ENCODE peak calls at places on chromosomes 7 and 10, in five cellular contexts. U is hepatocyte, D is OCI-LY7, B is neural progenitor cell, I is thoracic aorta. N is an unnamed sample.
A peak's percentile ranks its signal among the peaks of the same experiment; 100 is the strongest.

GRCh38 chr7:137005873-137006272 is 137.4 kb downstream of the CHRM2 start:
- DNase-seq in U (no peak), D (no peak), B (no peak), I (no peak), N (no peak)

GRCh38 chr7:45599851-45600706 is 25.9 kb downstream of the ADCY1 start:
- DNase-seq in U (no peak), D (no peak), B (no peak), I (no peak), N (no peak)

GRCh38 chr7:29988391-29989256 is 977 bp downstream of the SCRN1 start:
- DNase-seq in U (peak; percentile 70), D (peak; percentile 84), B (peak; percentile 60), I (no peak), N (peak; percentile 46)

GRCh38 chr7:28316489-28316888 is 95.8 kb upstream of the CREB5 start:
- DNase-seq in U (no peak), D (no peak), B (no peak), I (no peak), N (no peak)

GRCh38 chr10:77105756-77106155 is 531.9 kb downstream of the KCNMA1 start:
- DNase-seq in U (no peak), D (no peak), B (no peak), I (no peak), N (no peak)

GRCh38 chr10:95350830-95351228 is 60.0 kb upstream of the PDLIM1 start:
- DNase-seq in U (no peak), D (no peak), B (no peak), I (no peak), N (no peak)

GRCh38 chr10:110704906-110705476 is 60.9 kb downstream of the RBM20 start:
- DNase-seq in U (no peak), D (no peak), B (no peak), I (no peak), N (no peak)

GRCh38 chr10:15200626-15201025 is 32.1 kb upstream of the NMT2 start:
- DNase-seq in U (peak; percentile 34), D (no peak), B (no peak), I (no peak), N (no peak)

GRCh38 chr7:103866919-103867318 is 122.5 kb downstream of the RELN start:
- DNase-seq in U (no peak), D (no peak), B (no peak), I (no peak), N (no peak)

GRCh38 chr10:126387041-126387908 is 1.0 kb downstream of the ADAM12 start:
- DNase-seq in U (peak; percentile 79), D (no peak), B (peak; percentile 80), I (no peak), N (peak; percentile 70)

GRCh38 chr7:3884543-3884942 is 583.5 kb downstream of the SDK1 start:
- DNase-seq in U (no peak), D (no peak), B (no peak), I (no peak), N (no peak)

GRCh38 chr7:135977742-135978066 is 545 bp upstream of the MTPN start:
- DNase-seq in U (no peak), D (no peak), B (no peak), I (no peak), N (no peak)

GRCh38 chr7:28623863-28624262 is 211.5 kb downstream of the CREB5 start:
- DNase-seq in U (no peak), D (peak; percentile 51), B (no peak), I (no peak), N (no peak)

GRCh38 chr10:58973235-58973595 is 203.2 kb upstream of the PHYHIPL start:
- DNase-seq in U (no peak), D (no peak), B (no peak), I (no peak), N (no peak)

GRCh38 chr7:75650062-75650461 is 88.7 kb downstream of the HIP1 start:
- DNase-seq in U (no peak), D (no peak), B (peak; percentile 64), I (no peak), N (no peak)

GRCh38 chr10:8401531-8401930 is 347.0 kb downstream of the GATA3 start:
- DNase-seq in U (no peak), D (no peak), B (no peak), I (no peak), N (no peak)

GRCh38 chr7:33108591-33108930 is 643 bp downstream of the RP9 start:
- DNase-seq in U (peak; percentile 15), D (peak; percentile 41), B (peak; percentile 37), I (no peak), N (peak; percentile 13)

GRCh38 chr7:101934618-101935017 is 117.2 kb downstream of the CUX1 start:
- DNase-seq in U (no peak), D (no peak), B (no peak), I (no peak), N (peak; percentile 35)

GRCh38 chr10:22534849-22535604 is 179.4 kb downstream of the PIP4K2A start:
- DNase-seq in U (no peak), D (no peak), B (no peak), I (no peak), N (no peak)

DNA sequence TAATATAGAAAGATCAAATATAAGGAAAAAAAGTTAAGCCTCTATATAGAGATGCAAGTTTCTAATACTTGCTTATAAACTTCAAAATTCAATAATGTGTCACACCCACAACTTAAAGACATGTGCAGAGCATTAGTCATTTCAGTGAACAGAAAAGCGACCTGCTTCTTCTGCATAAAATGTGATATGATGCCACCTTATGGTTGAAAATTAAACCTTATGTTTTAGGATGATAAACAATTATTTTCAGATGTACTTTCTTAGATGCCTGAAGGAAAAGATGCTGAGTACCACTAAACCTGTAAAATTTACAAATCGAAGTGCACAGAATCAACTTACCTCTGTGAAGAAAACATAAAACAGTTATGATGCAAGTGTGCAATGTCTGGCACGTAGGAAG is 96.0 kb downstream of the MTERF1 start:
- DNase-seq in U (peak; percentile 58), D (peak; percentile 10), B (no peak), I (no peak), N (no peak)
- TF ChIP-seq CTCF in U (peak; percentile 66), D (peak; percentile 62), B (peak; percentile 21), I (no peak), N (peak; percentile 44)

GRCh38 chr10:50477287-50477686 is 146.5 kb downstream of the SGMS1 start:
- DNase-seq in U (no peak), D (no peak), B (no peak), I (no peak), N (no peak)
- H3K27ac ChIP-seq in U (no peak overlapping the region), D (no peak overlapping the region), B (no peak overlapping the region), I (no peak overlapping the region), N (no peak overlapping the region)

GRCh38 chr7:133775201-133775600 is 351.9 kb upstream of the LRGUK start:
- DNase-seq in U (no peak), D (no peak), B (no peak), I (no peak), N (no peak)
- H3K4me1 ChIP-seq in U (peaks cover 14% of the 10 kb centered on the region), D (no peaks in the 10 kb centered on the region), B (peaks cover 3% of the 10 kb centered on the region), I (no peaks in the 10 kb centered on the region), N (no peaks in the 10 kb centered on the region)

GRCh38 chr10:124028700-124029487 is 64.5 kb downstream of the CHST15 start:
- DNase-seq in U (no peak), D (no peak), B (no peak), I (no peak), N (no peak)

GRCh38 chr10:124025152-124025551 is 68.2 kb downstream of the CHST15 start:
- DNase-seq in U (no peak), D (peak; percentile 51), B (no peak), I (no peak), N (no peak)

GRCh38 chr10:124026337-124026939 is 67.0 kb downstream of the CHST15 start:
- DNase-seq in U (no peak), D (no peak), B (peak; percentile 32), I (no peak), N (no peak)

GRCh38 chr10:124027306-124028050 is 65.9 kb downstream of the CHST15 start:
- DNase-seq in U (no peak), D (no peak), B (no peak), I (no peak), N (no peak)

GRCh38 chr10:124025638-124026336 is 67.6 kb downstream of the CHST15 start:
- DNase-seq in U (peak; percentile 43), D (peak; percentile 75), B (peak; percentile 62), I (no peak), N (no peak)
- TF ChIP-seq CTCF in U (peak; percentile 36), D (peak; percentile 74), B (peak; percentile 56), I (peak; percentile 61), N (peak; percentile 13)

DNA sequence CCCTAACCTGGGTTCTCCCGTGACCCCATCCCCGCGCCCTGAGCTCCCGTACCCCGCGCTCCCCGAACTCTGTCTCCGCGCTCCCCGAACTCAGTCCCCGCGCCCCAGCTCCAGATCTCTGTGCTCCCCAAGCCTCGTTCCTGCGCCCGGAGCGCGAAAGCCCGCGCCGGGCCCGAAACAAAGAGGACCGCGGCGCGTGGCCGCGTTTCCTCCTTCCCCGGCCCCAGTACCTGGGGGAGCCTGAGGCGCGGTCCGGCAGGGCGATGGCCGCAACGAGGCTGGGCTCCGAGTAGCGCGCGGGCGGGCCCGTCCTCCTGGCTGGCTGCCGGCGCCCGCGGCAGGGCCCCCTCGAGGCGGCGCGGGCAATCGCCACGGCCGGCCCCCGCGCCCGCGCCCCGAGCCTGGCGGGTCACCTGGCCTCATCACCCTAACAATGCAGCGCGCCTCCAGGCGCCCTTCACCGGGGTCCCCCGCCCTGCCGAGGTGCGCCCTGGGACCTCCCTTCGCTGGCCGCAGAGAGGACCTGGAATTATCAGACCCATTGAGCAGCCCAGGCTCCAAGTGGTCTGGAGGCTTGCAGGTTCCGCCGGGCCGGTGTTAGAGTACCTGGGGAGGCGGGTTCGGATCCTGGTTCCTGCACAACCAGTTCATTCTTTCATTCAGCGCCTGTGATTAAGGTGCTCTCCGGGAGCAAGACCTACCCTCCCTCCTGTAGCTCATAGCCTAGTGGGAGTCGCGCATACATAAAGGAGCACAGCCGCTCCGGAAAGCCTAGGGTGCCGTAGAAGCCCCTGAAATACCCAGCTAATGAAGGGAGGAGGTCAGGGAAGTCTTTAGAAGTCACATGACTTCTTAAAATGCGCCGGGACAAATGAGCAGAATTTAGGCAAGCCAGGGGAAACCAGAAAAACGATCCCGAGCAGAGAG is at the start of gene TNS3:
- DNase-seq in U (peak; percentile 85), D (peak; percentile 71), B (peak; percentile 81), I (no peak), N (peak; percentile 69)
- H3K27ac ChIP-seq in U (peak within 1 kb of the TSS; percentile 100), D (peak within 1 kb of the TSS; percentile 16), B (no peak within 1 kb of the TSS), I (peak within 1 kb of the TSS; percentile 83), N (peak within 1 kb of the TSS; percentile 93)

DNA sequence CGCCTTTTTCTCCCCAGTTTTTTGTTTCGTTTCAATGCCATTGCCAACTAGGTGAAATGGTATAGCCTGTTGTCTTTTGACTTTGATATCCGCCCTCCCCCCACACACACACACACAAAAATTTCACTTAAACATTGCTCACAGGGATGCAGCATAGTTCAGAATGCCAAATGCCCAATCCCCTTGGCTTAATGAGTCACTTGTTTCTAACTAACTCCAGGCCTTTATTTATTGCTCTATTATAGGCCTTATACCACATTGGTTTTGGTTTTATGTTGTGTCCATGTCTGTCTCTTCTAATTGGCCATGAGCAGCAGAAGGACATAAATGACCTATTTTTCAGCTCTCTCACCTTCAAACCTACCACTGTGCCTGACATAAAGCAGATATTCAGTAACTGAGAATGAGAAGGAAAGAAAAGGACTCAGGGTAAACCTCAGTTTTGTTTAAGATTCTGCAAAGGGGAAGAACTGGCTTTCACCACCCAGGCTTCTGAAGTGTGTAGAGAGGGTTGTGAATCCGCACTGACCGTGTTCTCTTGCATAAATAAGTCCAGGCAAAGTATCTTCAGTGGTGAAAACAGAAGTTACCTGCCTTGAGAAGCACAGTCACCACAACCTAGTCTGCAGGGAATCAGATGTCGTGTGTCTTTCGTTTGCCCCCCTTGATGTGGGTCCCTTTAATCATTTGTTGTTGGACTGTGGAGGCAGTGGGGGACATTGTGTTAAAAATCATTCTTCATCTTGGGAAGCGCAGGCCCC is 139.8 kb downstream of the CELF2 start:
- DNase-seq in U (no peak), D (no peak), B (no peak), I (no peak), N (no peak)
- H3K4me1 ChIP-seq in U (no peaks in the 10 kb centered on the region), D (peaks cover under 1% of the 10 kb centered on the region), B (peaks cover 31% of the 10 kb centered on the region), I (peaks cover 5% of the 10 kb centered on the region), N (no peaks in the 10 kb centered on the region)

N was measured in transverse colon.